ENCODE peak calls at places on chromosomes 16 and 17, in four cellular contexts. S is CD8-positive, alpha-beta T cell; J is RWPE1; L is suprapubic skin. N is an unnamed sample.

GRCh38 chr17:58245428-58246103 is 7.2 kb downstream of the LPO start:
- DNase-seq in S (no peak), J (no peak), L (no peak), N (no peak)

GRCh38 chr17:57557793-57558681 is 187.1 kb downstream of the CCDC182 start:
- DNase-seq in S (no peak), J (peak; percentile 85), L (no peak), N (no peak)

GRCh38 chr16:4314532-4315184 is 1.2 kb upstream of the GLIS2 start:
- DNase-seq in S (peak; percentile 58), J (no peak), L (no peak), N (no peak)

GRCh38 chr17:28765038-28765437 is 21.2 kb downstream of the TRAF4 start:
- DNase-seq in S (no peak), J (no peak), L (peak; percentile 35), N (no peak)

GRCh38 chr17:38881600-38882191 is 11.8 kb downstream of the LASP1 start:
- DNase-seq in S (peak; percentile 70), J (no peak), L (no peak), N (no peak)

GRCh38 chr17:38451030-38451839 is 23.0 kb downstream of the ARHGAP23 start:
- DNase-seq in S (no peak), J (peak; percentile 90), L (no peak), N (no peak)

GRCh38 chr16:52090080-52090479 is 456.9 kb downstream of the TOX3 start:
- DNase-seq in S (no peak), J (peak; percentile 85), L (no peak), N (no peak)

GRCh38 chr16:86202267-86202666 is 303.3 kb downstream of the IRF8 start:
- DNase-seq in S (no peak), J (no peak), L (no peak), N (no peak)

GRCh38 chr16:57041182-57042156 is 50.9 kb upstream of the CPNE2 start:
- DNase-seq in S (peak; percentile 89), J (no peak), L (no peak), N (no peak)

GRCh38 chr17:64661981-64662773 is at the start of gene SMURF2:
- DNase-seq in S (peak; percentile 90), J (peak; percentile 82), L (peak; percentile 88), N (peak; percentile 33)

GRCh38 chr17:31595666-31596381 is 204.3 kb downstream of the RAB11FIP4 start:
- DNase-seq in S (no peak), J (peak; percentile 27), L (peak; percentile 54), N (no peak)

GRCh38 chr17:45314761-45315549 is 1.9 kb downstream of the MAP3K14 start:
- DNase-seq in S (no peak), J (no peak), L (no peak), N (no peak)

GRCh38 chr16:14186954-14187306 is 115.8 kb downstream of the MRTFB start:
- DNase-seq in S (no peak), J (no peak), L (no peak), N (no peak)

GRCh38 chr17:78343433-78344201 is 16.3 kb downstream of the SOCS3 start:
- DNase-seq in S (peak; percentile 87), J (no peak), L (no peak), N (no peak)

GRCh38 chr16:28834873-28835863 is 11.0 kb downstream of the TUFM start:
- DNase-seq in S (no peak), J (no peak), L (no peak), N (no peak)

GRCh38 chr17:64060331-64060730 is 39.9 kb upstream of the ICAM2 start:
- DNase-seq in S (no peak), J (no peak), L (no peak), N (no peak)

GRCh38 chr17:65362826-65363225 is 198.6 kb downstream of the AXIN2 start:
- DNase-seq in S (no peak), J (peak; percentile 20), L (no peak), N (no peak)

GRCh38 chr16:77117687-77118086 is 73.3 kb upstream of the MON1B start:
- DNase-seq in S (no peak), J (no peak), L (no peak), N (no peak)

GRCh38 chr17:42979511-42980273 is at the start of gene PTGES3L:
- DNase-seq in S (no peak), J (no peak), L (no peak), N (no peak)

GRCh38 chr17:10556301-10557005 is 7.0 kb upstream of the MYH2 start:
- DNase-seq in S (no peak), J (no peak), L (no peak), N (no peak)

GRCh38 chr17:44331249-44331760 is 6.7 kb upstream of the SLC25A39 start:
- DNase-seq in S (peak; percentile 78), J (no peak), L (no peak), N (peak; percentile 49)

GRCh38 chr17:16915752-16916556 is 56.0 kb downstream of the TNFRSF13B start:
- DNase-seq in S (peak; percentile 50), J (peak; percentile 50), L (no peak), N (no peak)

GRCh38 chr17:81536299-81537290 is 8.4 kb downstream of the FSCN2 start:
- DNase-seq in S (no peak), J (no peak), L (no peak), N (no peak)

GRCh38 chr16:79658301-79659001 is 57.9 kb upstream of the MAF start:
- DNase-seq in S (no peak), J (peak; percentile 88), L (no peak), N (no peak)

GRCh38 chr17:82058855-82059249 is 6.8 kb downstream of the DUS1L start:
- DNase-seq in S (no peak), J (no peak), L (no peak), N (no peak)

DNA sequence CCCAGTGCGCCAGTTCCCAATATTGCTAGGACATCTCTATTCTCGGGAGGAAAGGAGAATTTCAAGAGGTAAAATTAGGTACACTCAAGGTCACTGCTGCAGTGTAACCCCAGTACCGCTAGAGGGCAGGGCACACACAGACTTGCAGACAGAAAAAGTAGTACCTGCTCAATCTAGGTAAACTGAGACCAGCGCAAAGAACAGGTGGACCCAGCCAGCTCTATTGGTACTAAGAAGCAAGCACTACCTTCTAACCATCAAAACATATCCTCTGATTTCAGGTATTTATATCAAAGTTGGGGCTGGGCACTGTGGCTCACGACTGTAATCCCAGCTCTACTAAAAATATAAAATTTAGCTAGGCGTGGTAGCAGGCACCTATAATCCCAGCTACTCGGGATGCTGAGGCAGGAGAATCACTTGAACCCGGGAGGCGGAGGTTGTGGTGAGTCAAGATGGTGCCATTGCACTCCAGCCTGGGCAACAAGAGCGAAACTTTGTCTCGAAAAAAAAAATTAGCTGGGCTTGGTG is 3.6 kb upstream of the WDR81 start:
- DNase-seq in S (peak; percentile 83), J (no peak), L (no peak), N (no peak)
- H3K27ac ChIP-seq in S (no peak overlapping the region), J (peak overlapping the region; percentile 99), L (no peak overlapping the region), N (no peak overlapping the region)

GRCh38 chr16:58814348-58814801 is 80.3 kb upstream of the GOT2 start:
- DNase-seq in S (peak; percentile 53), J (peak; percentile 61), L (peak; percentile 81), N (no peak)
- H3K27ac ChIP-seq in S (no peak overlapping the region), J (no peak overlapping the region), L (no peak overlapping the region), N (no peak overlapping the region)

GRCh38 chr17:50056961-50057330 is 1.0 kb downstream of the ITGA3 start:
- DNase-seq in S (peak; percentile 50), J (no peak), L (no peak), N (no peak)
- H3K27ac ChIP-seq in S (no peak overlapping the region), J (peak overlapping the region; percentile 100), L (peak overlapping the region; percentile 86), N (no peak overlapping the region)

GRCh38 chr17:6548578-6549330 is 7.6 kb downstream of the PITPNM3 start:
- DNase-seq in S (no peak), J (no peak), L (no peak), N (no peak)
- H3K27ac ChIP-seq in S (no peak overlapping the region), J (peak overlapping the region; percentile 100), L (peak overlapping the region; percentile 10), N (no peak overlapping the region)

DNA sequence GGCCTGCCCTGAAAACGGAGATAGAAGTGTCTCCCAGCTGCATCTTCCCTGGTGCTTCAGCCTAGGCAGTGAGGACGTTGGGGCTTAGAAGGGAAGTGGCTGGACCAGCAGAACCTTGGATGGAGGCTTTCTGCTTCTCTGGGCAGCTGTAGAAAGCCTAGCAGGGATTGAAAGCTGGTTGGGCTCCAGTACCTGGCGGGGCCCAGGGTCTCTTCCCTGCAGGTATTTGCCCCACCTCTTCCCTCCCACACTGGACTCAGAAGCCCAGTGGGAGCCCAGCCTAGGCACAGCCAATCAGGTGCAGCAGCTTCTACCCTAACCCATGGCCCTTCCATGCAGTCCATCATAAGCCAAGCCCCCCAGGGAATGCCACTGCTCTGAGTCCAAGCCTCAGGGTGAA is 190.3 kb upstream of the IRX6 start:
- DNase-seq in S (no peak), J (no peak), L (no peak), N (no peak)
- H3K27ac ChIP-seq in S (no peak overlapping the region), J (no peak overlapping the region), L (no peak overlapping the region), N (no peak overlapping the region)

DNA sequence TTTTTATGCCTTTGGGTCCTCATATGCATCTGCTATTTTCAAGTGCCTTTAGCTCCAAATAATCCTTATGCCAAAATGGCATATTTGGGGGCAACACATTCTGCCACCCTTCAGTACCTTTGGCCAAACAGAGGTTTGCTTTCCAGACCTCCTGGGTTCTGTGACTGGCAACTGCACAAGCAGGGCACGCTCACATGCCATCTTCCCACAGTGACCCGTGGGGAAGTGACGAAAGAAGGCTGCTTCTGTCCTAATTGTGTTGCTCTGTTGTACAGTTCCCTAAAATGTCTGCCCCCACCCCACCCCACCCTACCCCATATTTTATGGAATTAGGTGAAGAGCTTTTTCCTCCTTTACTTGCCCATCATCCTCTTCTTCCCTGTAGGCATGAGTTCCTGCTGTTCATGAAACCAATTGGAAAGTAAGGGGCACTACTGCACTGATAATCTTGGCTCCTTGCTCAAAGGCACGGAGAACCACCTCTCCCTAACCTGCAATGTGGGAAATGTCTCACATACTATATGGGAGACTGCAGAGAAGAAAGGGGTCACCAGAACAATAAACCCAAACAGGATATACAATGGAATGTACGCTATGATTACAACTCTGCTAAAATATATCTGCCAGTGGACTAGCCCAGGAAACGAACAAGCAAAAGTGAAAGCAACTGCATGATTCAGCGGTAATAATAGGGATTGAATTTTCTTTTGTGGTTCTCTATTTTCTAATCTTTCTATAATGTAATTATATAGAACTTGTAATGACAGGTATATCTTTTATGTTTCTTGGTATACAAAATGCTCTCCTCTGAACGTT is 3.3 kb upstream of the SLFN12L start:
- DNase-seq in S (peak; percentile 60), J (peak; percentile 54), L (no peak), N (peak; percentile 6)
- H3K27ac ChIP-seq in S (peak overlapping the region; percentile 63), J (no peak overlapping the region), L (peak overlapping the region; percentile 31), N (no peak overlapping the region)